ENCODE peak calls at places on chromosomes 7 and 10, in six cellular contexts. E is HepG2, R is K562, M is H1, B is GM12878, I is SK-N-SH. V is an unnamed sample.

GRCh38 chr7:25391295-25391861 is 163.1 kb upstream of the NPVF start:
- DNase-seq in E (peak), R (peak), M (no peak), B (no peak), I (peak), V (peak)

GRCh38 chr10:117320050-117320665 is 55.1 kb downstream of the PDZD8 start:
- DNase-seq in E (peak), R (peak), M (no peak), B (no peak), I (peak), V (no peak)

GRCh38 chr10:46555366-46555712 is 1.1 kb downstream of the GPRIN2 start:
- DNase-seq in E (no peak), R (no peak), M (no peak), B (no peak), I (no peak), V (no peak)

GRCh38 chr7:104010052-104010909 is 20.8 kb upstream of the RELN start:
- DNase-seq in E (peak), R (no peak), M (no peak), B (no peak), I (no peak), V (no peak)

GRCh38 chr10:93542358-93542791 is 24.1 kb upstream of the FFAR4 start:
- DNase-seq in E (no peak), R (no peak), M (no peak), B (no peak), I (peak), V (no peak)

GRCh38 chr7:2129376-2130375 is 103.1 kb downstream of the MAD1L1 start:
- DNase-seq in E (no peak), R (no peak), M (no peak), B (no peak), I (no peak), V (no peak)

GRCh38 chr7:144386741-144387140 is 16.8 kb downstream of the NOBOX start:
- DNase-seq in E (no peak), R (no peak), M (no peak), B (no peak), I (no peak), V (no peak)

GRCh38 chr7:67552738-67553137 is 556.1 kb downstream of the TYW1 start:
- DNase-seq in E (no peak), R (peak), M (no peak), B (no peak), I (no peak), V (no peak)

GRCh38 chr10:32413513-32413912 is 32.4 kb upstream of the CCDC7 start:
- DNase-seq in E (no peak), R (no peak), M (no peak), B (no peak), I (no peak), V (peak)

GRCh38 chr10:124180947-124181549 is 87.7 kb upstream of the CHST15 start:
- DNase-seq in E (no peak), R (no peak), M (peak), B (peak), I (no peak), V (no peak)

GRCh38 chr7:92631830-92632487 is 41.8 kb upstream of the FAM133B start:
- DNase-seq in E (no peak), R (no peak), M (no peak), B (no peak), I (no peak), V (no peak)

GRCh38 chr10:77500754-77501151 is 136.9 kb downstream of the KCNMA1 start:
- DNase-seq in E (no peak), R (no peak), M (no peak), B (no peak), I (no peak), V (no peak)

GRCh38 chr7:51154201-51154600 is 162.4 kb downstream of the COBL start:
- DNase-seq in E (no peak), R (no peak), M (no peak), B (no peak), I (no peak), V (no peak)

GRCh38 chr10:116094356-116094755 is 178.7 kb downstream of the GFRA1 start:
- DNase-seq in E (no peak), R (no peak), M (no peak), B (no peak), I (no peak), V (no peak)

GRCh38 chr7:30791126-30791525 is 19.9 kb downstream of the MINDY4 start:
- DNase-seq in E (no peak), R (no peak), M (peak), B (no peak), I (no peak), V (no peak)

GRCh38 chr10:48525956-48526355 is 78.9 kb downstream of the ARHGAP22 start:
- DNase-seq in E (no peak), R (no peak), M (peak), B (no peak), I (no peak), V (no peak)

GRCh38 chr7:17466201-17466600 is 167.7 kb downstream of the AHR start:
- DNase-seq in E (no peak), R (no peak), M (no peak), B (no peak), I (no peak), V (no peak)

GRCh38 chr10:124565565-124566221 is 104.1 kb downstream of the LHPP start:
- DNase-seq in E (peak), R (peak), M (peak), B (no peak), I (no peak), V (peak)

GRCh38 chr7:31488562-31489203 is 25.2 kb upstream of the ITPRID1 start:
- DNase-seq in E (peak), R (peak), M (peak), B (peak), I (peak), V (peak)

GRCh38 chr7:49635800-49636199 is 137.6 kb upstream of the VWC2 start:
- DNase-seq in E (no peak), R (no peak), M (no peak), B (no peak), I (no peak), V (no peak)

GRCh38 chr7:70856889-70857511 is 274.9 kb upstream of the GALNT17 start:
- DNase-seq in E (peak), R (peak), M (peak), B (peak), I (peak), V (peak)

GRCh38 chr7:33764752-33765451 is 140.4 kb upstream of the BMPER start:
- DNase-seq in E (peak), R (no peak), M (no peak), B (no peak), I (no peak), V (no peak)

GRCh38 chr7:96174812-96175211 is 147.1 kb downstream of the SLC25A13 start:
- DNase-seq in E (peak), R (no peak), M (peak), B (no peak), I (no peak), V (no peak)

GRCh38 chr10:124464028-124464751 is 2.6 kb downstream of the LHPP start:
- DNase-seq in E (no peak), R (no peak), M (no peak), B (no peak), I (no peak), V (no peak)

GRCh38 chr10:117294039-117294438 is 53.1 kb downstream of the SLC18A2 start:
- DNase-seq in E (no peak), R (no peak), M (no peak), B (no peak), I (no peak), V (no peak)

GRCh38 chr7:130440527-130441365 is at the start of gene CEP41:
- DNase-seq in E (peak), R (peak), M (peak), B (peak), I (peak), V (peak)

GRCh38 chr7:116636997-116637396 is 35.0 kb upstream of the MET start:
- DNase-seq in E (no peak), R (no peak), M (no peak), B (no peak), I (no peak), V (no peak)

GRCh38 chr7:30572212-30572839 is 22.4 kb upstream of the GARS1 start:
- DNase-seq in E (no peak), R (no peak), M (no peak), B (no peak), I (no peak), V (no peak)

GRCh38 chr10:124821520-124821919 is 19.9 kb downstream of the ABRAXAS2 start:
- DNase-seq in E (no peak), R (no peak), M (no peak), B (no peak), I (no peak), V (no peak)

GRCh38 chr10:128641998-128642397 is 515.8 kb upstream of the MKI67 start:
- DNase-seq in E (no peak), R (no peak), M (no peak), B (no peak), I (no peak), V (no peak)

GRCh38 chr7:86972072-86972471 is 87.4 kb downstream of the ELAPOR2 start:
- DNase-seq in E (no peak), R (no peak), M (no peak), B (no peak), I (no peak), V (no peak)

GRCh38 chr10:71661060-71661622 is 58.4 kb downstream of the C10orf105 start:
- DNase-seq in E (no peak), R (no peak), M (no peak), B (no peak), I (no peak), V (no peak)

GRCh38 chr10:26215534-26215922 is 1.0 kb upstream of the GAD2 start:
- DNase-seq in E (no peak), R (no peak), M (no peak), B (no peak), I (no peak), V (no peak)
- H2AFZ ChIP-seq in E (no peak), R (no peak), M (no peak), B (no peak), I (no peak), V (no peak)

DNA sequence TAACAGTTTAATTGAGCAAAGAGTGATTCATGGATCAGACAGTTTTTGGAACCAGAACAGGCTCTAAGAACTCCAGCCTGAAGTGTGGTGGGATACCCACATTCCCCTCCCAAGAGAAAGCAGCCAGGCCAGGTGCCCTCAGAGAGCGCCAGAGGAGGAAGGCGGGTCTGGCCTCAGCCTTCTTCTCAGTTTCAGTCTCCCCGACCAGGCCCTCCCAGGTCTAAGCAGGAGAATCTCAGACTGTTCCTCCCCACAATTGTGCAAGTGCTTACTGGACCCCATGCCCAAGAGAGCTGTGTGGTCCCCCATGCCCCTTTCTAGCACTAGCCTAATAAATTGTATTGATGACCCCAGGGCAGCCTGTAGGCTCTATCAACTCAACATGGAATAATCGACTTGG is 25.6 kb downstream of the PPIF start:
- DNase-seq in E (no peak), R (no peak), M (no peak), B (no peak), I (no peak), V (no peak)
- TF ChIP-seq YY1 in E (no peak), R (no peak), M (no peak), B (no peak), I (no peak), V (no peak)

GRCh38 chr10:35843524-35844171 is 201.6 kb upstream of the FZD8 start:
- DNase-seq in E (no peak), R (no peak), M (no peak), B (no peak), I (no peak), V (no peak)
- H2AFZ ChIP-seq in E (no peak), R (no peak), M (peak), B (no peak), I (no peak), V (no peak)

GRCh38 chr10:28082316-28082715 is 83.4 kb upstream of the ODAD2 start:
- DNase-seq in E (no peak), R (no peak), M (no peak), B (no peak), I (no peak), V (no peak)
- TF ChIP-seq YY1 in E (no peak), R (no peak), M (no peak), B (no peak), I (no peak), V (no peak)

DNA sequence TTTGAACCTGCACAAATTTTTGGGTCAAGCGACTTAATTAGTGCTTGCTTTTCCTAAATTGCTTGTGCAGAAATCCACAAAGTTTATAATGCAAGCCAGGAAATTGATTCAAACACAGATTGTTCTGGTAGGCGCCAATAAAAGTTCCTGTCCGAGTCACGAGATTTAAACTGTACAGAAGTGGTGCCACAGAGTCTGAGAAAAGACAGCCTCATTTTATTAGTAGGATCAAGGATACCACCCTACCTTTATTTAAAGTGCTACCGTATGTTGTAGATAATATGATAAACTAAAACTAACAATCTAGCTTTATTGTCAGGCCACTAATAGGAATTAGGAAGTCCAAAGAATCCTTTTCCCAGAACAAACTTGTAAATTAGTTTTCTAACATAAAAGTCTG is 696.7 kb downstream of the TNS3 start:
- DNase-seq in E (no peak), R (no peak), M (no peak), B (no peak), I (no peak), V (no peak)
- H2AFZ ChIP-seq in E (no peak), R (no peak), M (no peak), B (no peak), I (peak), V (no peak)